ENCODE peak calls at places on chromosomes 12 and 14, in six cellular contexts. X, T, A, C, D and S are unnamed samples.

GRCh38 chr14:30251557-30252100 is 307.3 kb upstream of the G2E3 start:
- DNase-seq in D (no peak), C (no peak), A (no peak), T (no peak), X (no peak), S (no peak)

GRCh38 chr12:85725991-85726390 is 110.2 kb downstream of the RASSF9 start:
- DNase-seq in A (no peak), D (no peak), C (no peak), X (no peak), T (no peak), S (no peak)

GRCh38 chr12:49524660-49525324 is 14.0 kb upstream of the KCNH3 start:
- DNase-seq in T (no peak), X (no peak), C (no peak), D (no peak), A (no peak), S (no peak)

GRCh38 chr12:55972045-55972843 is 1.6 kb upstream of the RAB5B start:
- DNase-seq in A (no peak), C (no peak), X (no peak), T (no peak), D (peak; percentile 26), S (peak; percentile 60)

GRCh38 chr12:50764116-50764860 is 387 bp downstream of the ATF1 start:
- DNase-seq in C (peak; percentile 93), D (no peak), A (peak; percentile 36), X (no peak), T (peak; percentile 59), S (no peak)

GRCh38 chr12:12612403-12612802 is 727 bp downstream of the CREBL2 start:
- DNase-seq in A (no peak), X (no peak), T (peak; percentile 10), D (peak; percentile 71), C (peak; percentile 45), S (peak; percentile 82)

GRCh38 chr12:104643921-104644669 is 187.3 kb downstream of the CHST11 start:
- DNase-seq in D (no peak), X (no peak), C (peak; percentile 54), A (no peak), T (no peak), S (no peak)

GRCh38 chr14:79186523-79186922 is 1016.4 kb downstream of the NRXN3 start:
- DNase-seq in A (no peak), T (no peak), C (no peak), D (no peak), X (no peak), S (no peak)

GRCh38 chr14:23577710-23578392 is 739 bp downstream of the JPH4 start:
- DNase-seq in C (peak; percentile 30), T (no peak), D (no peak), A (no peak), X (no peak), S (no peak)

GRCh38 chr12:54977155-54977554 is 7.4 kb downstream of the TESPA1 start:
- DNase-seq in X (peak; percentile 21), D (no peak), T (no peak), A (no peak), C (no peak), S (no peak)

GRCh38 chr12:54716284-54716683 is 68.1 kb upstream of the DCD start:
- DNase-seq in T (no peak), X (no peak), C (no peak), A (no peak), D (no peak), S (no peak)

GRCh38 chr14:101200008-101200649 is 296.6 kb upstream of the RTL1 start:
- DNase-seq in A (no peak), C (peak; percentile 3), X (no peak), D (no peak), T (no peak), S (no peak)

GRCh38 chr14:32073537-32074189 is 3.4 kb upstream of the ARHGAP5 start:
- DNase-seq in A (no peak), X (peak; percentile 71), T (peak; percentile 48), C (peak; percentile 45), D (peak; percentile 96), S (peak; percentile 94)

GRCh38 chr12:82411561-82412230 is 53.4 kb downstream of the METTL25 start:
- DNase-seq in X (no peak), T (no peak), A (no peak), C (no peak), D (no peak), S (no peak)

GRCh38 chr12:96810477-96810876 is 96.6 kb upstream of the NEDD1 start:
- DNase-seq in A (no peak), C (no peak), X (no peak), T (no peak), D (no peak), S (no peak)

GRCh38 chr14:40221428-40221827 is 789.2 kb upstream of the FBXO33 start:
- DNase-seq in A (no peak), X (no peak), T (no peak), D (no peak), C (no peak), S (no peak)

GRCh38 chr14:103746706-103747105 is 31.1 kb downstream of the ZFYVE21 start:
- DNase-seq in D (no peak), C (no peak), T (no peak), A (no peak), X (peak; percentile 16), S (no peak)

GRCh38 chr14:62027958-62028357 is 265.7 kb downstream of the SNAPC1 start:
- DNase-seq in X (no peak), A (no peak), T (no peak), D (no peak), C (no peak), S (no peak)

GRCh38 chr12:79217306-79217705 is 352.7 kb downstream of the SYT1 start:
- DNase-seq in C (no peak), A (no peak), T (no peak), X (no peak), D (no peak), S (no peak)

GRCh38 chr12:26135571-26135970 is 10.7 kb upstream of the BHLHE41 start:
- DNase-seq in D (no peak), T (no peak), X (no peak), A (no peak), C (no peak), S (no peak)

GRCh38 chr12:117043598-117043901 is 55.7 kb downstream of the TESC start:
- DNase-seq in D (no peak), X (no peak), A (no peak), T (no peak), C (no peak), S (no peak)

GRCh38 chr12:47840571-47840970 is 20.9 kb upstream of the HDAC7 start:
- DNase-seq in X (no peak), D (no peak), C (no peak), A (no peak), T (no peak), S (no peak)

GRCh38 chr12:120999191-121000120 is 16.8 kb downstream of the C12orf43 start:
- DNase-seq in D (no peak), A (no peak), X (no peak), C (no peak), T (no peak), S (no peak)